ENCODE peak calls at places on chromosomes 12 and 14, in six cellular contexts. F is GM10248; B is foreskin fibroblast; W is GM18507; Z is AG20443; Q is stimulated activated CD4-positive, alpha-beta T cell treated with anti-CD3 and anti-CD28 coated beads, Interleukin-1b, Interleukin-23, amount 100 ng/mL, for 24 hours. J is an unnamed sample.

GRCh38 chr14:42192659-42193425 is 586.2 kb downstream of the LRFN5 start:
- DNase-seq in F (no peak), B (peak), W (no peak), Z (peak), Q (no peak), J (peak)

GRCh38 chr12:92596388-92596787 is 106.4 kb upstream of the PLEKHG7 start:
- DNase-seq in F (no peak), B (peak), W (no peak), Z (peak), Q (no peak), J (no peak)

GRCh38 chr12:93008044-93008778 is 79.1 kb upstream of the EEA1 start:
- DNase-seq in F (peak), B (no peak), W (no peak), Z (no peak), Q (no peak), J (no peak)

GRCh38 chr14:69648480-69649414 is 37.4 kb downstream of the SUSD6 start:
- DNase-seq in F (peak), B (peak), W (no peak), Z (peak), Q (no peak), J (no peak)

GRCh38 chr14:83217492-83217891 is 1683.8 kb upstream of the SEL1L start:
- DNase-seq in F (no peak), B (peak), W (no peak), Z (peak), Q (no peak), J (no peak)

GRCh38 chr12:51863921-51864700 is 15.6 kb upstream of the FIGNL2 start:
- DNase-seq in F (peak), B (peak), W (no peak), Z (peak), Q (no peak), J (no peak)

GRCh38 chr12:122064780-122065588 is 13.6 kb upstream of the MLXIP start:
- DNase-seq in F (no peak), B (peak), W (no peak), Z (peak), Q (no peak), J (no peak)

GRCh38 chr14:35699791-35700444 is 109.2 kb downstream of the RALGAPA1 start:
- DNase-seq in F (no peak), B (no peak), W (no peak), Z (no peak), Q (no peak), J (no peak)

GRCh38 chr12:52367876-52368275 is 595 bp upstream of the KRT85 start:
- DNase-seq in F (no peak), B (no peak), W (no peak), Z (no peak), Q (no peak), J (no peak)

GRCh38 chr12:75981773-75982564 is 49.6 kb downstream of the PHLDA1 start:
- DNase-seq in F (peak), B (no peak), W (no peak), Z (no peak), Q (no peak), J (no peak)

GRCh38 chr14:44529026-44529425 is 21.9 kb upstream of the FSCB start:
- DNase-seq in F (no peak), B (peak), W (no peak), Z (no peak), Q (no peak), J (no peak)

GRCh38 chr12:19744760-19745218 is 305.5 kb downstream of the AEBP2 start:
- DNase-seq in F (no peak), B (peak), W (no peak), Z (no peak), Q (no peak), J (no peak)

GRCh38 chr14:85387181-85387580 is 142.8 kb upstream of the FLRT2 start:
- DNase-seq in F (no peak), B (peak), W (no peak), Z (no peak), Q (no peak), J (no peak)

J was measured in SW 1271.